ENCODE peak calls at places on chromosome 11, in nine cellular contexts. W, U, R, F, L, C, B, S and D are unnamed samples.

GRCh38 chr11:120188831-120189455 is 21.9 kb upstream of the OAF start:
- DNase-seq in S (no peak), C (no peak), F (no peak), R (no peak), U (peak), B (no peak), L (no peak), W (no peak), D (no peak)

GRCh38 chr11:120134106-120134930 is 3.6 kb downstream of the TRIM29 start:
- DNase-seq in F (no peak), W (no peak), R (no peak), L (no peak), S (no peak), B (no peak), U (peak), C (peak), D (no peak)

GRCh38 chr11:73217131-73217809 is 811 bp upstream of the P2RY2 start:
- DNase-seq in B (peak), S (no peak), R (no peak), L (no peak), F (no peak), C (no peak), W (no peak), U (no peak), D (no peak)

GRCh38 chr11:2382927-2383822 is 6.1 kb downstream of the CD81 start:
- DNase-seq in R (peak), W (no peak), U (no peak), S (peak), F (no peak), B (no peak), C (peak), L (peak), D (no peak)

GRCh38 chr11:96157517-96157873 is 185.5 kb downstream of the MAML2 start:
- DNase-seq in L (no peak), U (no peak), C (no peak), W (no peak), B (no peak), S (no peak), R (no peak), F (no peak), D (no peak)

GRCh38 chr11:78420255-78420764 is 2.7 kb upstream of the GAB2 start:
- DNase-seq in B (peak), S (peak), F (peak), L (peak), C (peak), W (peak), R (peak), U (peak), D (peak)

GRCh38 chr11:121544956-121545355 is 92.2 kb upstream of the SORL1-AS1 start:
- DNase-seq in R (no peak), F (no peak), C (no peak), W (no peak), S (no peak), B (no peak), L (no peak), U (no peak), D (no peak)

GRCh38 chr11:119509277-119509841 is 86.4 kb upstream of the THY1 start:
- DNase-seq in L (peak), W (peak), R (peak), U (no peak), C (no peak), B (no peak), F (peak), S (no peak), D (no peak)

GRCh38 chr11:17595526-17596309 is 48.7 kb downstream of the OTOG start:
- DNase-seq in W (no peak), L (no peak), F (no peak), C (peak), S (no peak), R (no peak), B (no peak), U (peak), D (no peak)

GRCh38 chr11:134901536-134901935 is 489.5 kb upstream of the B3GAT1 start:
- DNase-seq in R (no peak), S (no peak), U (no peak), B (peak), W (no peak), C (no peak), L (no peak), F (no peak), D (no peak)

GRCh38 chr11:64060861-64061444 is 25.2 kb downstream of the FLRT1 start:
- DNase-seq in C (peak), R (no peak), F (peak), L (peak), B (peak), W (peak), U (no peak), S (no peak), D (peak)

GRCh38 chr11:65551572-65552398 is 6.4 kb downstream of the LTBP3 start:
- DNase-seq in B (peak), C (peak), R (no peak), U (no peak), S (no peak), W (no peak), F (peak), L (peak), D (peak)

GRCh38 chr11:90823446-90823845 is 600.6 kb upstream of the CHORDC1 start:
- DNase-seq in F (no peak), R (no peak), U (no peak), C (no peak), B (no peak), L (no peak), W (no peak), S (no peak), D (no peak)

GRCh38 chr11:34161812-34162506 is 56.5 kb downstream of the NAT10 start:
- DNase-seq in B (no peak), L (no peak), R (peak), U (no peak), W (no peak), S (no peak), C (no peak), F (no peak), D (peak)

GRCh38 chr11:11036185-11037161 is 178.6 kb upstream of the ZBED5 start:
- DNase-seq in C (peak), W (peak), U (no peak), S (no peak), F (peak), R (peak), L (peak), B (peak), D (no peak)

GRCh38 chr11:108501396-108501795 is 3.2 kb upstream of the POGLUT3 start:
- DNase-seq in C (no peak), F (peak), B (no peak), U (no peak), S (no peak), W (no peak), R (peak), L (no peak), D (no peak)

GRCh38 chr11:14183973-14184372 is 175.0 kb downstream of the RRAS2 start:
- DNase-seq in W (no peak), C (no peak), S (no peak), F (peak), U (no peak), R (no peak), B (no peak), L (peak), D (no peak)

GRCh38 chr11:69167916-69168691 is 12.4 kb downstream of the SMIM38 start:
- DNase-seq in B (no peak), U (peak), C (no peak), F (peak), W (no peak), L (peak), R (no peak), S (no peak), D (no peak)

GRCh38 chr11:118602331-118602730 is 5.1 kb upstream of the PHLDB1 start:
- DNase-seq in W (no peak), C (no peak), L (peak), R (no peak), S (no peak), U (no peak), B (no peak), F (no peak), D (no peak)

GRCh38 chr11:19321351-19321750 is 80.6 kb upstream of the E2F8 start:
- DNase-seq in L (no peak), U (no peak), B (no peak), C (no peak), F (no peak), S (no peak), W (no peak), R (no peak), D (no peak)

GRCh38 chr11:123601136-123601535 is 53.3 kb downstream of the SCN3B start:
- DNase-seq in R (peak), L (peak), C (no peak), S (no peak), W (no peak), U (no peak), B (no peak), F (peak), D (no peak)

GRCh38 chr11:132734217-132734616 is 798.1 kb downstream of the OPCML start:
- DNase-seq in C (no peak), F (peak), R (peak), U (no peak), B (no peak), L (no peak), W (peak), S (no peak), D (no peak)

GRCh38 chr11:74532496-74533246 is 39.1 kb upstream of the LIPT2 start:
- DNase-seq in S (no peak), F (no peak), U (no peak), W (no peak), B (no peak), R (no peak), L (no peak), C (no peak), D (no peak)

GRCh38 chr11:65262775-65263174 is 1.0 kb downstream of the POLA2 start:
- DNase-seq in R (no peak), U (no peak), W (no peak), F (no peak), C (no peak), L (no peak), B (no peak), S (no peak), D (no peak)

GRCh38 chr11:118677977-118678376 is 1.5 kb downstream of the TREH start:
- DNase-seq in R (no peak), F (no peak), U (peak), S (no peak), C (no peak), L (no peak), B (no peak), W (no peak), D (no peak)